ENCODE peak calls at places on chromosome 7, in four cellular contexts. One of them, this sample, is unnamed.

GRCh38 chr7:4792537-4793126 is 17.2 kb downstream of the AP5Z1 start:
- DNase-seq in PC-3: no peak
- DNase-seq in NCI-H460: no peak
- DNase-seq in stimulated activated CD4-positive, alpha-beta T cell treated with anti-CD3 and anti-CD28 coated beads, TNF-alpha, amount 100 ng/mL, for 24 hours: peak
- DNase-seq in this sample: no peak

GRCh38 chr7:136868496-136869005 is at the start of gene CHRM2:
- DNase-seq in PC-3: no peak
- DNase-seq in NCI-H460: no peak
- DNase-seq in stimulated activated CD4-positive, alpha-beta T cell treated with anti-CD3 and anti-CD28 coated beads, TNF-alpha, amount 100 ng/mL, for 24 hours: no peak
- DNase-seq in this sample: no peak

GRCh38 chr7:84674236-84674913 is 479.8 kb upstream of the SEMA3A start:
- DNase-seq in PC-3: no peak
- DNase-seq in NCI-H460: no peak
- DNase-seq in stimulated activated CD4-positive, alpha-beta T cell treated with anti-CD3 and anti-CD28 coated beads, TNF-alpha, amount 100 ng/mL, for 24 hours: no peak
- DNase-seq in this sample: no peak

GRCh38 chr7:115274-115911 is 77.0 kb upstream of the FAM20C start:
- DNase-seq in PC-3: no peak
- DNase-seq in NCI-H460: no peak
- DNase-seq in stimulated activated CD4-positive, alpha-beta T cell treated with anti-CD3 and anti-CD28 coated beads, TNF-alpha, amount 100 ng/mL, for 24 hours: no peak
- DNase-seq in this sample: no peak

GRCh38 chr7:114109299-114109698 is 190.5 kb upstream of the PPP1R3A start:
- DNase-seq in PC-3: no peak
- DNase-seq in NCI-H460: no peak
- DNase-seq in stimulated activated CD4-positive, alpha-beta T cell treated with anti-CD3 and anti-CD28 coated beads, TNF-alpha, amount 100 ng/mL, for 24 hours: no peak
- DNase-seq in this sample: no peak

GRCh38 chr7:32347244-32347828 is 142.8 kb downstream of the LSM5 start:
- DNase-seq in PC-3: peak
- DNase-seq in NCI-H460: peak
- DNase-seq in stimulated activated CD4-positive, alpha-beta T cell treated with anti-CD3 and anti-CD28 coated beads, TNF-alpha, amount 100 ng/mL, for 24 hours: peak
- DNase-seq in this sample: no peak

GRCh38 chr7:29196971-29197370 is 2.4 kb downstream of the CHN2 start:
- DNase-seq in PC-3: no peak
- DNase-seq in NCI-H460: no peak
- DNase-seq in stimulated activated CD4-positive, alpha-beta T cell treated with anti-CD3 and anti-CD28 coated beads, TNF-alpha, amount 100 ng/mL, for 24 hours: no peak
- DNase-seq in this sample: no peak

GRCh38 chr7:139362981-139363380 is 3.3 kb downstream of the LUC7L2 start:
- DNase-seq in PC-3: no peak
- DNase-seq in NCI-H460: no peak
- DNase-seq in stimulated activated CD4-positive, alpha-beta T cell treated with anti-CD3 and anti-CD28 coated beads, TNF-alpha, amount 100 ng/mL, for 24 hours: no peak
- DNase-seq in this sample: no peak

GRCh38 chr7:29274156-29275017 is 79.8 kb downstream of the CHN2 start:
- DNase-seq in PC-3: no peak
- DNase-seq in NCI-H460: no peak
- DNase-seq in stimulated activated CD4-positive, alpha-beta T cell treated with anti-CD3 and anti-CD28 coated beads, TNF-alpha, amount 100 ng/mL, for 24 hours: no peak
- DNase-seq in this sample: no peak

GRCh38 chr7:117274951-117275350 is 47.9 kb downstream of the WNT2 start:
- DNase-seq in PC-3: no peak
- DNase-seq in NCI-H460: no peak
- DNase-seq in stimulated activated CD4-positive, alpha-beta T cell treated with anti-CD3 and anti-CD28 coated beads, TNF-alpha, amount 100 ng/mL, for 24 hours: no peak
- DNase-seq in this sample: no peak

GRCh38 chr7:134462337-134462925 is 3.5 kb upstream of the AKR1B1 start:
- DNase-seq in PC-3: peak
- DNase-seq in NCI-H460: no peak
- DNase-seq in stimulated activated CD4-positive, alpha-beta T cell treated with anti-CD3 and anti-CD28 coated beads, TNF-alpha, amount 100 ng/mL, for 24 hours: no peak
- DNase-seq in this sample: no peak

GRCh38 chr7:100547872-100548271 is 8.9 kb downstream of the AGFG2 start:
- DNase-seq in PC-3: no peak
- DNase-seq in NCI-H460: no peak
- DNase-seq in stimulated activated CD4-positive, alpha-beta T cell treated with anti-CD3 and anti-CD28 coated beads, TNF-alpha, amount 100 ng/mL, for 24 hours: no peak
- DNase-seq in this sample: no peak

GRCh38 chr7:142248-142955 is 50.0 kb upstream of the FAM20C start:
- DNase-seq in PC-3: no peak
- DNase-seq in NCI-H460: no peak
- DNase-seq in stimulated activated CD4-positive, alpha-beta T cell treated with anti-CD3 and anti-CD28 coated beads, TNF-alpha, amount 100 ng/mL, for 24 hours: no peak
- DNase-seq in this sample: no peak